ENCODE peak calls at places on chromosomes 5 and 9, in five cellular contexts. P is retina; L is NCI-H1092; M is activated CD8-positive, alpha-beta memory T cell treated with anti-CD3 and anti-CD28 coated beads for 1 hour; O is transverse colon. X is an unnamed sample.

GRCh38 chr5:151718653-151719052 is 31.9 kb upstream of the SPARC start:
- DNase-seq in P (no peak), L (no peak), M (no peak), O (no peak), X (no peak)

GRCh38 chr9:22214021-22214420 is 204.9 kb upstream of the CDKN2B start:
- DNase-seq in P (no peak), L (no peak), M (no peak), O (no peak), X (no peak)

GRCh38 chr5:11289208-11289607 is 528.2 kb upstream of the DAP start:
- DNase-seq in P (no peak), L (no peak), M (no peak), O (no peak), X (no peak)

GRCh38 chr9:134968011-134968822 is 50.5 kb upstream of the FCN1 start:
- DNase-seq in P (no peak), L (no peak), M (no peak), O (no peak), X (no peak)

GRCh38 chr5:137352095-137352494 is 147.0 kb downstream of the SPOCK1 start:
- DNase-seq in P (no peak), L (no peak), M (no peak), O (no peak), X (no peak)

GRCh38 chr9:136416427-136416826 is 6.0 kb downstream of the PMPCA start:
- DNase-seq in P (no peak), L (no peak), M (no peak), O (no peak), X (no peak)

GRCh38 chr5:78649816-78650561 is 1.4 kb upstream of the LHFPL2 start:
- DNase-seq in P (no peak), L (no peak), M (no peak), O (no peak), X (no peak)

GRCh38 chr5:110017854-110018253 is 328.1 kb downstream of the MAN2A1 start:
- DNase-seq in P (no peak), L (no peak), M (no peak), O (no peak), X (no peak)

GRCh38 chr5:175683921-175684320 is 26.1 kb downstream of the HRH2 start:
- DNase-seq in P (no peak), L (no peak), M (no peak), O (no peak), X (no peak)

GRCh38 chr9:127130661-127131538 is 8.5 kb upstream of the ANGPTL2 start:
- DNase-seq in P (peak; percentile 29), L (peak; percentile 50), M (no peak), O (peak; percentile 44), X (no peak)

GRCh38 chr9:125756499-125756898 is 9.3 kb downstream of the PBX3 start:
- DNase-seq in P (no peak), L (no peak), M (no peak), O (no peak), X (no peak)

GRCh38 chr9:34665109-34665380 is 2.6 kb upstream of the CCL27 start:
- DNase-seq in P (no peak), L (no peak), M (no peak), O (no peak), X (no peak)

GRCh38 chr5:164359931-164360290 is 854.5 kb downstream of the MAT2B start:
- DNase-seq in P (no peak), L (no peak), M (no peak), O (no peak), X (no peak)

GRCh38 chr9:127968046-127968445 is 12.7 kb downstream of the EEIG1 start:
- DNase-seq in P (no peak), L (no peak), M (no peak), O (peak; percentile 84), X (no peak)

GRCh38 chr5:93805616-93806393 is 64.4 kb upstream of the POU5F2 start:
- DNase-seq in P (no peak), L (no peak), M (no peak), O (no peak), X (no peak)

GRCh38 chr5:175001311-175001710 is 276.9 kb downstream of the MSX2 start:
- DNase-seq in P (no peak), L (no peak), M (no peak), O (no peak), X (no peak)

GRCh38 chr5:171127314-171127713 is 181.7 kb upstream of the TLX3 start:
- DNase-seq in P (no peak), L (no peak), M (no peak), O (no peak), X (no peak)

GRCh38 chr5:103120607-103121200 is 603 bp downstream of the PPIP5K2 start:
- DNase-seq in P (no peak), L (no peak), M (no peak), O (peak; percentile 21), X (no peak)

GRCh38 chr5:172451771-172452197 is 2.5 kb downstream of the SH3PXD2B start:
- DNase-seq in P (no peak), L (no peak), M (no peak), O (peak; percentile 42), X (no peak)

GRCh38 chr5:148778891-148779290 is 47.5 kb upstream of the ADRB2 start:
- DNase-seq in P (no peak), L (no peak), M (no peak), O (no peak), X (no peak)

GRCh38 chr9:8365466-8366160 is 566.0 kb upstream of the DMAC1 start:
- DNase-seq in P (no peak), L (no peak), M (no peak), O (no peak), X (no peak)

GRCh38 chr9:128389395-128390149 is 18.4 kb downstream of the URM1 start:
- DNase-seq in P (no peak), L (peak; percentile 71), M (no peak), O (no peak), X (no peak)

GRCh38 chr9:114006155-114006550 is 71.9 kb downstream of the AMBP start:
- DNase-seq in P (no peak), L (no peak), M (no peak), O (no peak), X (no peak)

GRCh38 chr5:107364443-107365096 is 306.2 kb downstream of the EFNA5 start:
- DNase-seq in P (no peak), L (no peak), M (no peak), O (no peak), X (no peak)

GRCh38 chr5:174453690-174454089 is 270.7 kb upstream of the MSX2 start:
- DNase-seq in P (no peak), L (no peak), M (no peak), O (no peak), X (no peak)

GRCh38 chr9:136363106-136363605 is 388 bp downstream of the DNLZ start:
- DNase-seq in P (peak; percentile 90), L (peak; percentile 76), M (peak; percentile 79), O (peak; percentile 98), X (peak; percentile 81)